ENCODE peak calls at places on chromosomes 16 and 17, in six cellular contexts. One of them, this sample, is unnamed. For H3K4me1, the result is how much of the 10 kb centered on the place peaks cover.

GRCh38 chr16:67699265-67699664 is 19.9 kb downstream of the GFOD2 start:
- DNase-seq in suprapubic skin: no peak
- DNase-seq in HepG2: no peak
- DNase-seq in ovary: no peak
- DNase-seq in stomach: no peak
- DNase-seq in tibial nerve: no peak
- DNase-seq in this sample: peak

GRCh38 chr17:50502643-50502990 is 5.6 kb upstream of the MYCBPAP start:
- DNase-seq in suprapubic skin: no peak
- DNase-seq in stomach: no peak
- DNase-seq in tibial nerve: no peak
- DNase-seq in HepG2: no peak
- DNase-seq in ovary: no peak
- DNase-seq in this sample: no peak

GRCh38 chr17:13016881-13017622 is 775 bp downstream of the ELAC2 start:
- DNase-seq in suprapubic skin: no peak
- DNase-seq in stomach: no peak
- DNase-seq in tibial nerve: no peak
- DNase-seq in ovary: no peak
- DNase-seq in HepG2: peak
- DNase-seq in this sample: no peak

GRCh38 chr17:50634123-50634914 is at the start of gene ABCC3:
- DNase-seq in HepG2: peak
- DNase-seq in suprapubic skin: no peak
- DNase-seq in stomach: peak
- DNase-seq in tibial nerve: no peak
- DNase-seq in ovary: peak
- DNase-seq in this sample: no peak

GRCh38 chr17:3801043-3801746 is at the start of gene ITGAE:
- DNase-seq in ovary: no peak
- DNase-seq in HepG2: no peak
- DNase-seq in suprapubic skin: no peak
- DNase-seq in stomach: no peak
- DNase-seq in tibial nerve: no peak
- DNase-seq in this sample: no peak

GRCh38 chr16:77993586-77993985 is 28.8 kb upstream of the CLEC3A start:
- DNase-seq in stomach: no peak
- DNase-seq in tibial nerve: no peak
- DNase-seq in suprapubic skin: no peak
- DNase-seq in ovary: no peak
- DNase-seq in HepG2: no peak
- DNase-seq in this sample: no peak

GRCh38 chr17:75271233-75271954 is 363 bp upstream of the MIF4GD start:
- DNase-seq in HepG2: peak
- DNase-seq in suprapubic skin: no peak
- DNase-seq in tibial nerve: peak
- DNase-seq in stomach: peak
- DNase-seq in ovary: peak
- DNase-seq in this sample: peak

GRCh38 chr17:44273607-44274006 is 5.7 kb upstream of the SLC4A1 start:
- DNase-seq in stomach: no peak
- DNase-seq in HepG2: no peak
- DNase-seq in tibial nerve: no peak
- DNase-seq in ovary: no peak
- DNase-seq in suprapubic skin: no peak
- DNase-seq in this sample: no peak

GRCh38 chr16:12147681-12148479 is 171.3 kb downstream of the SNX29 start:
- DNase-seq in HepG2: no peak
- DNase-seq in suprapubic skin: no peak
- DNase-seq in stomach: no peak
- DNase-seq in tibial nerve: no peak
- DNase-seq in ovary: no peak
- DNase-seq in this sample: no peak

GRCh38 chr16:11056989-11057645 is 112.8 kb downstream of the CLEC16A start:
- DNase-seq in stomach: no peak
- DNase-seq in ovary: no peak
- DNase-seq in HepG2: no peak
- DNase-seq in tibial nerve: no peak
- DNase-seq in suprapubic skin: no peak
- DNase-seq in this sample: peak

GRCh38 chr17:39563476-39563875 is 44.2 kb downstream of the NEUROD2 start:
- DNase-seq in tibial nerve: no peak
- DNase-seq in suprapubic skin: no peak
- DNase-seq in stomach: no peak
- DNase-seq in HepG2: no peak
- DNase-seq in ovary: no peak
- DNase-seq in this sample: no peak

GRCh38 chr17:40364121-40364861 is at the start of gene GJD3:
- DNase-seq in HepG2: no peak
- DNase-seq in suprapubic skin: no peak
- DNase-seq in ovary: no peak
- DNase-seq in tibial nerve: no peak
- DNase-seq in stomach: no peak
- DNase-seq in this sample: peak

GRCh38 chr17:13297198-13297597 is 279.4 kb upstream of the ELAC2 start:
- DNase-seq in suprapubic skin: no peak
- DNase-seq in HepG2: peak
- DNase-seq in ovary: no peak
- DNase-seq in tibial nerve: no peak
- DNase-seq in stomach: no peak
- DNase-seq in this sample: no peak

GRCh38 chr17:28384281-28385036 is 13.0 kb downstream of the SARM1 start:
- DNase-seq in suprapubic skin: peak
- DNase-seq in tibial nerve: peak
- DNase-seq in ovary: no peak
- DNase-seq in HepG2: no peak
- DNase-seq in stomach: peak
- DNase-seq in this sample: no peak

GRCh38 chr17:36017799-36018198 is at the start of gene CCL23:
- DNase-seq in ovary: no peak
- DNase-seq in HepG2: no peak
- DNase-seq in suprapubic skin: no peak
- DNase-seq in tibial nerve: no peak
- DNase-seq in stomach: no peak
- DNase-seq in this sample: no peak

GRCh38 chr17:16585796-16586195 is 16.8 kb upstream of the ZNF287 start:
- DNase-seq in HepG2: no peak
- DNase-seq in suprapubic skin: no peak
- DNase-seq in tibial nerve: peak
- DNase-seq in stomach: no peak
- DNase-seq in ovary: no peak
- DNase-seq in this sample: no peak

GRCh38 chr16:5502467-5502869 is 404.9 kb upstream of the EEF2KMT start:
- DNase-seq in suprapubic skin: no peak
- DNase-seq in HepG2: peak
- DNase-seq in ovary: no peak
- DNase-seq in stomach: no peak
- DNase-seq in tibial nerve: no peak
- DNase-seq in this sample: no peak

GRCh38 chr17:60579090-60579489 is 20.9 kb upstream of the PPM1D start:
- DNase-seq in HepG2: no peak
- DNase-seq in ovary: no peak
- DNase-seq in tibial nerve: no peak
- DNase-seq in suprapubic skin: no peak
- DNase-seq in stomach: no peak
- DNase-seq in this sample: no peak

GRCh38 chr17:19331134-19331533 is 31.4 kb downstream of the B9D1 start:
- DNase-seq in stomach: peak
- DNase-seq in tibial nerve: no peak
- DNase-seq in suprapubic skin: no peak
- DNase-seq in ovary: no peak
- DNase-seq in HepG2: no peak
- DNase-seq in this sample: peak

GRCh38 chr16:86563489-86564345 is 2.9 kb upstream of the FOXC2 start:
- DNase-seq in HepG2: peak
- DNase-seq in tibial nerve: peak
- DNase-seq in ovary: peak
- DNase-seq in suprapubic skin: peak
- DNase-seq in stomach: peak
- DNase-seq in this sample: peak

GRCh38 chr17:49886036-49886435 is 38.2 kb upstream of the TAC4 start:
- DNase-seq in HepG2: no peak
- DNase-seq in ovary: no peak
- DNase-seq in stomach: no peak
- DNase-seq in tibial nerve: no peak
- DNase-seq in suprapubic skin: no peak
- DNase-seq in this sample: no peak

GRCh38 chr17:64662774-64663367 is 764 bp upstream of the SMURF2 start:
- DNase-seq in tibial nerve: no peak
- DNase-seq in stomach: no peak
- DNase-seq in HepG2: no peak
- DNase-seq in suprapubic skin: no peak
- DNase-seq in ovary: no peak
- DNase-seq in this sample: no peak
- TF ChIP-seq EP300 in tibial nerve: no peak
- TF ChIP-seq EP300 in stomach: no peak
- TF ChIP-seq EP300 in HepG2: no peak
- TF ChIP-seq EP300 in suprapubic skin: no peak
- TF ChIP-seq EP300 in ovary: no peak
- TF ChIP-seq EP300 in this sample: no peak

GRCh38 chr16:19228057-19228456 is 57.5 kb upstream of the CLEC19A start:
- DNase-seq in tibial nerve: no peak
- DNase-seq in HepG2: no peak
- DNase-seq in ovary: no peak
- DNase-seq in suprapubic skin: no peak
- DNase-seq in stomach: no peak
- DNase-seq in this sample: no peak

GRCh38 chr16:19219836-19220235 is 51.8 kb downstream of the SYT17 start:
- DNase-seq in suprapubic skin: no peak
- DNase-seq in ovary: no peak
- DNase-seq in tibial nerve: no peak
- DNase-seq in HepG2: no peak
- DNase-seq in stomach: no peak
- DNase-seq in this sample: no peak

GRCh38 chr16:19227643-19228042 is 57.9 kb upstream of the CLEC19A start:
- DNase-seq in stomach: no peak
- DNase-seq in ovary: no peak
- DNase-seq in tibial nerve: no peak
- DNase-seq in suprapubic skin: no peak
- DNase-seq in HepG2: no peak
- DNase-seq in this sample: no peak

GRCh38 chr16:19218581-19218980 is 50.5 kb downstream of the SYT17 start:
- DNase-seq in suprapubic skin: no peak
- DNase-seq in HepG2: no peak
- DNase-seq in tibial nerve: no peak
- DNase-seq in stomach: no peak
- DNase-seq in ovary: no peak
- DNase-seq in this sample: no peak

DNA sequence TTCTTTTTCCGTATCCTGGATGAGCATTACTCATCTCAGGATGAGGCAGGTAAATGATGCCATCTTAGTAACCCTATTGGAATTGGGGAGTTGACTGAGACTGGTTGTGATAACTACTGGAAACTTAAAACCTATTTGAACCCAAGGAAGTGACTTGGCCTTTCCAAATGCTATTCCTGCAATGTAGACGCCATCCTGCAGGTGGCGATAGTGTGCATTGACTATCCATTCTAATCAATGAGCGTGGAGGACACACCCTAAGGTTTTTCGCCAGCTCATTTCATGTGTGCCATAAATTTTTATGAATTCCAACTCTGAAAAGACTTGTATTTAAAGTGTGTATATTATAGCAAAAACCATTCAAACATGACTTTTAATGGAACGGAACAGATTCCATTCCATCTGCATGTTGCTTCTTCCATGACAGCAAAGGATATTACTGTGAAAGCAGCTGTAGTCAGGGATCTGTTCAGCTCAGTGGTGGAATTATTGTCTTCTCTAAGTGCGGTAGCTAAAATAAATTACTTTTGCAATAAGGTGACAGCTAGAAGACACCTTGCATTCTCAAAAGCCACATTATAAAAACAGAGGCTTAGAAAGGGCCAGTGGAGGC is 55.3 kb downstream of the SYT17 start:
- DNase-seq in HepG2: peak
- DNase-seq in suprapubic skin: no peak
- DNase-seq in tibial nerve: peak
- DNase-seq in ovary: no peak
- DNase-seq in stomach: peak
- DNase-seq in this sample: no peak
- TF ChIP-seq CTCF in HepG2: peak
- TF ChIP-seq CTCF in suprapubic skin: no peak
- TF ChIP-seq CTCF in tibial nerve: no peak
- TF ChIP-seq CTCF in ovary: no peak
- TF ChIP-seq CTCF in stomach: no peak
- TF ChIP-seq CTCF in this sample: peak

DNA sequence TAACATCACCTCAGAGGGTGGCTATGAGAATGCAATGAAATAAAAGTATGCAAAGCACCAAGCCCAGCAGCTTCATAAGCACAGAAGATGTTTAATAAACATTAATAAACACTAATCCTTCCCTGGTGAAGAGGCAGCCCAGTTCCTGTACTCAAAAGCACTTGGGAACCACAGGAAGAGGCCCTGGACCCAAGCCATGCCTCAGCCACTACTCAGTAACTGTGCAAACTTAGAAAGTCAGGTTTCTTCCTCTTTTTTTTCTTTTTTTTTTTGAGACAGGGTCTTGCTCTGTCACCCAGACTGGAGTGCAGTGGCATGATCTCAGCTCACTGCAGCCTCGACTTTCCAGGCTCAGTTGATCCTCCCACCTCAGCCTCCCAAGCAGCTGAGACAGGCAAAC is 5.3 kb downstream of the ARHGAP17 start:
- DNase-seq in tibial nerve: no peak
- DNase-seq in stomach: no peak
- DNase-seq in ovary: no peak
- DNase-seq in suprapubic skin: peak
- DNase-seq in HepG2: no peak
- DNase-seq in this sample: no peak
- H3K4me1 ChIP-seq in tibial nerve: half or more
- H3K4me1 ChIP-seq in stomach: half or more
- H3K4me1 ChIP-seq in ovary: under half
- H3K4me1 ChIP-seq in suprapubic skin: half or more
- H3K4me1 ChIP-seq in HepG2: half or more
- H3K4me1 ChIP-seq in this sample: half or more

DNA sequence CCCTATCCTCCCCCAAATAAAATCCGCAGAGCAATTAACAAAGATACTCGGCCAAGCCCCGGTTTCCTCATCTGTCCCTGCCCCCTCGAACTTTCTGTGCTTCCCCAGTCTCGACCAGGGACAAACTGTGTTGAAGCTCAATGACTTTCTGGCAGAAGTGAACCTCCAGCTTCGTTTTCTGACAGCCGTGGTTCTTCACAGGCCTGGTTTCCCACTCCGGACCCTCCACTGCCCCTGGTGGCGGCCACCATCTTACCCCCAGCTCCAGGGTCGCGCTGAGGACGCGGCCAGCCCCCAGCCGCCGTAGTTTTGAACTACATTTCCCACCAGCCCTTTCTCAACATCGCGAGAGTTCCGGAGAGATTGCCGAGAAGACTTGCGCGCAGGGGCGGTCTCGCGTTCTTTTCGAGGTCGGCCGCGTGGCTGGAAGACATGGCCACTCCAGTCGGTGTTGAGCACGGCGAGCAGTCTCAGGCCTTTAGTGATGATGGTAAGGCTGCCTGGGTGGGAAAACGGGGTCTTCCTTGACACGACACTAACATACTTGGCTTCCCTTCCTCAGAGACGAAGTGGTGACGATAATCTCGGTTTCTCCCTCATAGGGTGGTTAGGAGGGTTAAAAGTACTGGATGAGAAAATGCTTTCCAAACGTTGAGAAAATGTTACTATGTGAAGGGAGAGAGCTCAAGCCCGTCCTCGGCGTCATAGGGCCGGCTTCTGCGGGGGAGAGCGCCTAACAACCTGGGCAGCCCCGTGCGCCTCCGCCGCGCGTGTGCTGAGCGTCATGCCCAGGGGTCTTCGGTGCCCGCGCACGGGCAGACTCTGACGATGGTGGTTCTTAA is 17.7 kb downstream of the PRCD start:
- DNase-seq in stomach: peak
- DNase-seq in suprapubic skin: peak
- DNase-seq in tibial nerve: peak
- DNase-seq in ovary: peak
- DNase-seq in HepG2: peak
- DNase-seq in this sample: peak
- TF ChIP-seq EP300 in stomach: no peak
- TF ChIP-seq EP300 in suprapubic skin: no peak
- TF ChIP-seq EP300 in tibial nerve: peak
- TF ChIP-seq EP300 in ovary: no peak
- TF ChIP-seq EP300 in HepG2: no peak
- TF ChIP-seq EP300 in this sample: no peak